ENCODE peak calls at places on chromosomes 6 and 20, in five cellular contexts. B, C, U, I and J are unnamed samples.

GRCh38 chr6:45477278-45477677 is 99.5 kb upstream of the SUPT3H start:
- DNase-seq in B (no peak), C (no peak), U (no peak), I (no peak), J (no peak)

GRCh38 chr6:73942581-73942980 is 246.6 kb downstream of the CD109 start:
- DNase-seq in B (no peak), C (peak; percentile 17), U (peak; percentile 21), I (no peak), J (no peak)

GRCh38 chr20:61630240-61630650 is 378.2 kb downstream of the CDH4 start:
- DNase-seq in B (no peak), C (no peak), U (no peak), I (no peak), J (no peak)

GRCh38 chr6:149855040-149855654 is 9.0 kb downstream of the LRP11 start:
- DNase-seq in B (no peak), C (peak; percentile 78), U (no peak), I (no peak), J (peak; percentile 89)

GRCh38 chr20:60250251-60250650 is 292.0 kb downstream of the CDH26 start:
- DNase-seq in B (no peak), C (no peak), U (no peak), I (no peak), J (no peak)

GRCh38 chr20:46967647-46968046 is 73.0 kb downstream of the EYA2 start:
- DNase-seq in B (no peak), C (peak; percentile 28), U (no peak), I (peak; percentile 37), J (no peak)

GRCh38 chr6:11824986-11825385 is 46.4 kb upstream of the ADTRP start:
- DNase-seq in B (peak; percentile 91), C (no peak), U (no peak), I (no peak), J (no peak)

GRCh38 chr6:13614126-13614925 is 809 bp upstream of the NOL7 start:
- DNase-seq in B (no peak), C (peak; percentile 38), U (no peak), I (peak; percentile 73), J (peak; percentile 23)

GRCh38 chr6:167925011-167925410 is 72.5 kb upstream of the KIF25 start:
- DNase-seq in B (no peak), C (no peak), U (no peak), I (no peak), J (no peak)

DNA sequence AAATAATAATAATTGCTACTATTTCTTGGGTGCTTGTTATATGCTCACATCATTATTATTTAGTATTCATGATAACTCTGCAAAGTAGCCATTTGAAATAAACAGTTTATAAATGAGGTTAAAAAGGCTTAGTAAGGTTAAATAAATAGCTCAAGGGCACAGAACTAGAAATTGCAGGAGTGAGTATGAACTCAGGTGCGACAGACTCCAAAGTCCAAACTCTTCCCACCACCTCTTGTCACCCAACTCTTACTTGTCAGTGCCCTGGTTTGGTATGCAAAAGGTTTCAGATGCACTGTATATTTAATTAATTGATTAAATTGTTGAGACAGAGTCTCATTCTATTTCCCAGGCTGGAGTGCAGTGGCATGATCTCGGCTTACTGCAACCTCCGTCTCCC is 20.7 kb upstream of the CDC5L start:
- DNase-seq in B (no peak), C (no peak), U (no peak), I (no peak), J (no peak)
- TF ChIP-seq MAX in B (no peak), C (no peak), U (no peak), I (no peak), J (no peak)

GRCh38 chr20:55579802-55580201 is 425.5 kb downstream of the CBLN4 start:
- DNase-seq in B (no peak), C (no peak), U (no peak), I (no peak), J (no peak)
- TF ChIP-seq RFX5 in B (no peak), C (no peak), U (no peak), I (no peak), J (no peak)

DNA sequence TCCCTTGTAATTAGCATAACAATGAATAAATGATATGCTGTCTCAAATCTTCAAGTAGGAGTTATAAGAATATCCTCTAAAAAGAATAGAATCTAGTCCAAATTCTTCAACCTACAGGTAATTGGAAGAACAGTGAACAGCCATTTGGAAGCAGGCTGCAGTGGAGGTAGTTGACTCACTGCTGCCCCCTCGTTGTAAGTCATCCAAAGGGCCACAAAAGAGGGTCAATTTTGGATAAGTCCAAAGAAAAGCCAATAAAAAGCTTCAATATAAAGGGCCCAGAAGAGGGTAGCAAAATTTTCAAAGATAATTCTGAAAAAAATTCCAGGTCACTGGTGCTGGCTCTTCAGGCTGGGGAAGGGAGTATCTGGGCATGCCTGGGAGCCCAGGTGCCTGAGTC is 60.8 kb upstream of the SSTR4 start:
- DNase-seq in B (no peak), C (peak; percentile 24), U (no peak), I (no peak), J (no peak)
- TF ChIP-seq CTCF in B (peak; percentile 38), C (peak; percentile 32), U (peak; percentile 69), I (peak; percentile 55), J (peak; percentile 40)

DNA sequence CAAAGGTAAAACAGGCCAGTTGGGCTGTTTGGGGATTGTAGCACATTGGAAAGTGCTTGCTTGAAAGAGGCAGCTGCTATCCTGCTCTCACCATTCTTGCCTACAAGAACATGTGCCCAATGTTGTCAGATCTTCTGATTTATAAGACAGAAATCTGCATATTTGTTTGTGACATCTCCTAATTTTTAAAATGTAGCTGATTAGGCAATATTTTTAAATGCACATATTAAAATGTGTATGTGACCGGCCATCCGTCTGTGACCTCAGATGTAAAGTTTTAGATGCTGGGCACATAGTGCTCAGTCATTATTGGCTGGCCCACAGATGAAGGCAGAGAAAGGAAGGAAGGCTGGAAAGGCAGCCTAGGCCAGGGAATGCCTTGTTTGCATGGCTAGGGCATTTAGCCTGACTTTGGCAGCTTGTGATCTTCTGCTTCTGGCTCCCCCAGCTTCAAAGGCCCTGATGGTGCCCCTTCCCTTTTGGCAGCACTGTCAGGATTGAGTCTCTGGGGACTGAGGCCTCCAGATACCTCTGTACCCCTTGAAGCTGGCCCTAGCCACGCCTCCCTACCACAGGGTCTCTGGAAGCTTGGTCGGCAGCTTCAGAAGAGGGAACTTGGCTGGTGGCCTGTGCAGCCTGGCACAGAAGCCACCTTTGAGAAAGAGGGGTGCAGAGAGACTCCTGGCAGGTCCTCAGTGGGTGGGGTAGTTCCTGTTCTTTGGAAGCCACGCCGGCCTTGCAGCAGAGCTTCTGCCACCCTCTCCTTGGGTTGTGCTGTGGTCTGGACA is 6.5 kb downstream of the SNPH start:
- DNase-seq in B (no peak), C (no peak), U (no peak), I (no peak), J (no peak)
- TF ChIP-seq MAX in B (no peak), C (no peak), U (no peak), I (no peak), J (no peak)

GRCh38 chr6:47290124-47290834 is 19.4 kb downstream of the TNFRSF21 start:
- DNase-seq in B (no peak), C (no peak), U (no peak), I (no peak), J (no peak)

GRCh38 chr6:47298475-47298874 is 11.2 kb downstream of the TNFRSF21 start:
- DNase-seq in B (no peak), C (no peak), U (no peak), I (no peak), J (no peak)

GRCh38 chr6:47292944-47293343 is 16.8 kb downstream of the TNFRSF21 start:
- DNase-seq in B (no peak), C (peak; percentile 24), U (no peak), I (no peak), J (no peak)

GRCh38 chr6:47292027-47292426 is 17.7 kb downstream of the TNFRSF21 start:
- DNase-seq in B (no peak), C (no peak), U (no peak), I (no peak), J (no peak)

GRCh38 chr6:47294990-47295389 is 14.7 kb downstream of the TNFRSF21 start:
- DNase-seq in B (no peak), C (no peak), U (no peak), I (no peak), J (no peak)
- TF ChIP-seq RFX5 in B (no peak), C (no peak), U (no peak), I (no peak), J (no peak)

GRCh38 chr6:3061501-3061941 is 6.8 kb upstream of the RIPK1 start:
- DNase-seq in B (no peak), C (no peak), U (no peak), I (no peak), J (no peak)
- TF ChIP-seq CTCF in B (no peak), C (no peak), U (no peak), I (peak; percentile 50), J (no peak)

GRCh38 chr6:135970750-135971149 is 119.2 kb downstream of the PDE7B start:
- DNase-seq in B (no peak), C (no peak), U (no peak), I (no peak), J (no peak)
- TF ChIP-seq MAX in B (no peak), C (no peak), U (no peak), I (no peak), J (no peak)

GRCh38 chr20:18585134-18585533 is 2.7 kb upstream of the DTD1 start:
- DNase-seq in B (no peak), C (peak; percentile 86), U (peak; percentile 46), I (no peak), J (no peak)
- TF ChIP-seq RFX5 in B (no peak), C (no peak), U (no peak), I (no peak), J (no peak)